ENCODE peak calls at places on chromosomes 4 and X, in five cellular contexts. One of them, this sample, is unnamed.

GRCh38 chrX:148501121-148502066 is 977 bp downstream of the AFF2 start:
- ATAC-seq in body of pancreas: peak; percentile 15
- ATAC-seq in lower lobe of right lung: peak; percentile 55
- ATAC-seq in heart right ventricle: no peak
- ATAC-seq in naive thymus-derived CD4-positive, alpha-beta T cell: peak; percentile 27
- ATAC-seq in this sample: no peak

GRCh38 chr4:23455482-23455881 is 434.4 kb downstream of the PPARGC1A start:
- ATAC-seq in body of pancreas: peak; percentile 58
- ATAC-seq in heart right ventricle: peak; percentile 89
- ATAC-seq in lower lobe of right lung: no peak
- ATAC-seq in naive thymus-derived CD4-positive, alpha-beta T cell: no peak
- ATAC-seq in this sample: no peak

GRCh38 chr4:5930456-5930855 is 37.6 kb upstream of the CRMP1 start:
- ATAC-seq in lower lobe of right lung: no peak
- ATAC-seq in heart right ventricle: no peak
- ATAC-seq in body of pancreas: no peak
- ATAC-seq in naive thymus-derived CD4-positive, alpha-beta T cell: no peak
- ATAC-seq in this sample: no peak

GRCh38 chrX:33357606-33358005 is 146.3 kb upstream of the DMD start:
- ATAC-seq in lower lobe of right lung: no peak
- ATAC-seq in naive thymus-derived CD4-positive, alpha-beta T cell: no peak
- ATAC-seq in heart right ventricle: no peak
- ATAC-seq in body of pancreas: no peak
- ATAC-seq in this sample: no peak

GRCh38 chr4:173264960-173265281 is 69.2 kb downstream of the HMGB2 start:
- ATAC-seq in body of pancreas: peak; percentile 35
- ATAC-seq in lower lobe of right lung: no peak
- ATAC-seq in heart right ventricle: peak; percentile 61
- ATAC-seq in naive thymus-derived CD4-positive, alpha-beta T cell: no peak
- ATAC-seq in this sample: no peak

GRCh38 chr4:169439244-169439643 is 168.5 kb upstream of the SH3RF1 start:
- ATAC-seq in body of pancreas: no peak
- ATAC-seq in lower lobe of right lung: no peak
- ATAC-seq in heart right ventricle: peak; percentile 39
- ATAC-seq in naive thymus-derived CD4-positive, alpha-beta T cell: no peak
- ATAC-seq in this sample: no peak

GRCh38 chrX:71301195-71301924 is at the start of gene ITGB1BP2:
- ATAC-seq in heart right ventricle: peak; percentile 93
- ATAC-seq in body of pancreas: no peak
- ATAC-seq in naive thymus-derived CD4-positive, alpha-beta T cell: no peak
- ATAC-seq in lower lobe of right lung: peak; percentile 14
- ATAC-seq in this sample: peak; percentile 83

GRCh38 chrX:134933248-134933647 is 57.5 kb upstream of the SMIM10 start:
- ATAC-seq in naive thymus-derived CD4-positive, alpha-beta T cell: no peak
- ATAC-seq in body of pancreas: no peak
- ATAC-seq in heart right ventricle: peak; percentile 76
- ATAC-seq in lower lobe of right lung: no peak
- ATAC-seq in this sample: no peak

GRCh38 chr4:74032064-74032463 is 6.4 kb downstream of the CXCL3 start:
- ATAC-seq in heart right ventricle: peak; percentile 51
- ATAC-seq in body of pancreas: no peak
- ATAC-seq in lower lobe of right lung: no peak
- ATAC-seq in naive thymus-derived CD4-positive, alpha-beta T cell: no peak
- ATAC-seq in this sample: no peak

GRCh38 chr4:95761441-95761840 is 78.5 kb upstream of the PDHA2 start:
- ATAC-seq in lower lobe of right lung: no peak
- ATAC-seq in body of pancreas: no peak
- ATAC-seq in naive thymus-derived CD4-positive, alpha-beta T cell: no peak
- ATAC-seq in heart right ventricle: no peak
- ATAC-seq in this sample: no peak

GRCh38 chr4:123676550-123677229 is 280.1 kb downstream of the SPRY1 start:
- ATAC-seq in body of pancreas: peak; percentile 93
- ATAC-seq in naive thymus-derived CD4-positive, alpha-beta T cell: no peak
- ATAC-seq in heart right ventricle: no peak
- ATAC-seq in lower lobe of right lung: no peak
- ATAC-seq in this sample: no peak

GRCh38 chr4:168907119-168907698 is 102.8 kb downstream of the CBR4 start:
- ATAC-seq in lower lobe of right lung: no peak
- ATAC-seq in heart right ventricle: peak; percentile 38
- ATAC-seq in naive thymus-derived CD4-positive, alpha-beta T cell: peak; percentile 69
- ATAC-seq in body of pancreas: no peak
- ATAC-seq in this sample: no peak

GRCh38 chr4:168682898-168683500 is 186.1 kb downstream of the PALLD start:
- ATAC-seq in body of pancreas: no peak
- ATAC-seq in lower lobe of right lung: no peak
- ATAC-seq in naive thymus-derived CD4-positive, alpha-beta T cell: no peak
- ATAC-seq in heart right ventricle: no peak
- ATAC-seq in this sample: no peak

GRCh38 chr4:76293705-76294274 is 12.7 kb upstream of the STBD1 start:
- ATAC-seq in naive thymus-derived CD4-positive, alpha-beta T cell: no peak
- ATAC-seq in body of pancreas: no peak
- ATAC-seq in heart right ventricle: peak; percentile 53
- ATAC-seq in lower lobe of right lung: peak; percentile 83
- ATAC-seq in this sample: no peak

GRCh38 chrX:20265221-20265725 is 1.4 kb downstream of the RPS6KA3 start:
- ATAC-seq in body of pancreas: no peak
- ATAC-seq in naive thymus-derived CD4-positive, alpha-beta T cell: peak; percentile 42
- ATAC-seq in heart right ventricle: peak; percentile 60
- ATAC-seq in lower lobe of right lung: peak; percentile 68
- ATAC-seq in this sample: peak; percentile 36

GRCh38 chr4:124121511-124121934 is 591.0 kb downstream of the ANKRD50 start:
- ATAC-seq in lower lobe of right lung: peak; percentile 36
- ATAC-seq in naive thymus-derived CD4-positive, alpha-beta T cell: no peak
- ATAC-seq in heart right ventricle: no peak
- ATAC-seq in body of pancreas: no peak
- ATAC-seq in this sample: no peak

GRCh38 chr4:122041312-122041711 is 89.5 kb upstream of the TRPC3 start:
- ATAC-seq in heart right ventricle: peak; percentile 98
- ATAC-seq in lower lobe of right lung: peak; percentile 71
- ATAC-seq in body of pancreas: no peak
- ATAC-seq in naive thymus-derived CD4-positive, alpha-beta T cell: no peak
- ATAC-seq in this sample: no peak

GRCh38 chr4:89069481-89069880 is 12.5 kb upstream of the FAM13A start:
- ATAC-seq in heart right ventricle: no peak
- ATAC-seq in body of pancreas: no peak
- ATAC-seq in lower lobe of right lung: no peak
- ATAC-seq in naive thymus-derived CD4-positive, alpha-beta T cell: no peak
- ATAC-seq in this sample: no peak

GRCh38 chrX:109987884-109988283 is 15.0 kb upstream of the TMEM164 start:
- ATAC-seq in lower lobe of right lung: no peak
- ATAC-seq in naive thymus-derived CD4-positive, alpha-beta T cell: no peak
- ATAC-seq in body of pancreas: no peak
- ATAC-seq in heart right ventricle: peak; percentile 30
- ATAC-seq in this sample: no peak

GRCh38 chrX:11380187-11380586 is 87.0 kb downstream of the AMELX start:
- ATAC-seq in body of pancreas: no peak
- ATAC-seq in naive thymus-derived CD4-positive, alpha-beta T cell: no peak
- ATAC-seq in lower lobe of right lung: peak; percentile 44
- ATAC-seq in heart right ventricle: no peak
- ATAC-seq in this sample: peak; percentile 69

GRCh38 chrX:50495616-50496015 is 25.0 kb upstream of the DGKK start:
- ATAC-seq in body of pancreas: no peak
- ATAC-seq in lower lobe of right lung: peak; percentile 24
- ATAC-seq in heart right ventricle: no peak
- ATAC-seq in naive thymus-derived CD4-positive, alpha-beta T cell: no peak
- ATAC-seq in this sample: no peak

DNA sequence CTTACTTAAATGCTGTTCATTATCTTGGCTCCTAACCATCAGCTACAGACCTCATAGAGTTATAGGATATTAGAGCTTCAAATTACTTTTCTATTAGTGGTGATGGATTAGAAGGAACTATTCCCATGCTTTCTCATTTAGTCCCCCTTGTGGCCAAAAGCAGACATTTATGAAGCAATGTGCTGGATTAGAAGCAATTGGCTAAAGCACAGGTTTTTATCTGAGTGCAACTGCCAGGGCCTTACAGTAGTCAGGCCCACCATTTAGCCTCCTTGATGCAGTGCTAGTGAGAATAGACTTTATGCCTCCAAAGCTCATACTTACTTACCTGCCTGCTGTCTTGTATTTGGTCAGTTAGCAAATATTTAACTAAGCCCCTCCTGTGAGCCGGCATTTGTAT is 93.0 kb downstream of the TSPAN7 start:
- ATAC-seq in lower lobe of right lung: peak; percentile 59
- ATAC-seq in naive thymus-derived CD4-positive, alpha-beta T cell: no peak
- ATAC-seq in heart right ventricle: peak; percentile 52
- ATAC-seq in body of pancreas: no peak
- ATAC-seq in this sample: no peak
- H3K4me1 ChIP-seq in lower lobe of right lung: no peaks in the 10 kb centered on the region
- H3K4me1 ChIP-seq in naive thymus-derived CD4-positive, alpha-beta T cell: no peaks in the 10 kb centered on the region
- H3K4me1 ChIP-seq in heart right ventricle: no peaks in the 10 kb centered on the region
- H3K4me1 ChIP-seq in body of pancreas: peaks cover 6% of the 10 kb centered on the region
- H3K4me1 ChIP-seq in this sample: no peaks in the 10 kb centered on the region

DNA sequence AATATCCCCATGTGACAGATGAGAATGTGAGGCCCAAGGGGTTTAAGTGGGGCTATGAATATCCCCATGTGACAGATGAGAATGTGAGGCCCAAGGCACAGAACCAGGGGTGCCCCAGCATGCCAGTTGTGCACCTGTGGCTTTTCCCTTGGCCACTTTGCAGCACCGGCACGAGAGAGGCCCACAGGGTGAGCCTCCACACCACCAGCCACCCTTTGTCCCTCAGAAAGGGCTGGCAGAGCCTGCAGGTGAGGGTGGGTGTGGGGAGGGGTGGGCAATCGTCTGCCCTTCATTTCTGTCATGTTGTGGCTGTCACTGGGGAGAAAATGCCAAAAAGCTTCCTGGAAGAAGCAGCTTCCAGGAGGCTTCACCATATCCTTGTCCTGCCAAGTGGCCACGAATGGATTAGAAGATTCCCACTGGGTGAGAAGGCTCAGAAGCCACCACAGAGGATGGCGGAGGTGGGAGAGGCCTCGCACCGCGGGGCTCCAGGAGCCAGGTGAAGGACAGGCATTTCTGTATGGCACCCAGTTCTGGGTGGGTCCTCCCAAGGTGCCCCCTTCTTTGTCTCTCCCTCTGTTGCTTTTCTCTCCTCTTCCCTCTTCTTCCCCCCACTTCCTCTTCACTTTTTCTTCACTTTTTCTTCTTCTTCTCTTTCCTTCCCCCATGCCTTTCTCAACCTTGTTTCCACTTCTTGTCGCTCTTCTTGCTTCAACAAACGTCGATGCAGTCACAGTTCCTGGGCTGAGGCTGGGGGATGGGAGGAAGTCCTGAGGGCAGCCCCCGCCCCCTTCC is 469 bp upstream of the GPR78 start:
- ATAC-seq in naive thymus-derived CD4-positive, alpha-beta T cell: no peak
- ATAC-seq in lower lobe of right lung: no peak
- ATAC-seq in body of pancreas: no peak
- ATAC-seq in heart right ventricle: no peak
- ATAC-seq in this sample: no peak
- H3K27me3 ChIP-seq in naive thymus-derived CD4-positive, alpha-beta T cell: no peaks in the 10 kb centered on the region
- H3K27me3 ChIP-seq in lower lobe of right lung: peaks cover 47% of the 10 kb centered on the region
- H3K27me3 ChIP-seq in body of pancreas: no peaks in the 10 kb centered on the region
- H3K27me3 ChIP-seq in heart right ventricle: peaks cover 45% of the 10 kb centered on the region
- H3K27me3 ChIP-seq in this sample: peaks cover 79% of the 10 kb centered on the region

GRCh38 chr4:113270520-113271319 is 221.3 kb downstream of the ANK2 start:
- ATAC-seq in naive thymus-derived CD4-positive, alpha-beta T cell: no peak
- ATAC-seq in lower lobe of right lung: no peak
- ATAC-seq in heart right ventricle: no peak
- ATAC-seq in body of pancreas: no peak
- ATAC-seq in this sample: no peak

GRCh38 chr4:113278324-113278934 is 229.0 kb downstream of the ANK2 start:
- ATAC-seq in heart right ventricle: peak; percentile 86
- ATAC-seq in body of pancreas: peak; percentile 82
- ATAC-seq in lower lobe of right lung: peak; percentile 84
- ATAC-seq in naive thymus-derived CD4-positive, alpha-beta T cell: peak; percentile 60
- ATAC-seq in this sample: peak; percentile 85

GRCh38 chr4:113276448-113277158 is 227.2 kb downstream of the ANK2 start:
- ATAC-seq in lower lobe of right lung: no peak
- ATAC-seq in naive thymus-derived CD4-positive, alpha-beta T cell: no peak
- ATAC-seq in body of pancreas: no peak
- ATAC-seq in heart right ventricle: peak; percentile 80
- ATAC-seq in this sample: no peak

DNA sequence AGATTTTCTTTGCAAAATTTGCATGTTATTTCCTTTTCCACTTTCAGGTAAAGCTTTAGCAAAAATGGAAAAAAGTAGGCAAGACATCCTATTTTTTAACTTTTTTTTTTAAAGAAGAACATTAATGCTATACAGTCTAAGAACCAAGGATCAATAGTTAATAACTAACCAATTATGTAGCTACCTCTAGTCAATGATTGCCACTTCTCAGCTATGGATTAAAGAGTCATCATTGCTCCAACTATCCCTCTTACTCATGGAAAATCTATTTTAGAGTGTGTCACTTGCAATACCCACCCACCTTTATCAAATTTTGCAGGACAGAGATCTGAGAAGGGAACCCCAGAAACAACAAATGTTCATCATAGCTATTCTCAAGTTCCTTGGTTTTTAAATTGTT is 223.1 kb downstream of the ANK2 start:
- ATAC-seq in naive thymus-derived CD4-positive, alpha-beta T cell: no peak
- ATAC-seq in body of pancreas: no peak
- ATAC-seq in heart right ventricle: no peak
- ATAC-seq in lower lobe of right lung: no peak
- ATAC-seq in this sample: no peak
- H3K4me1 ChIP-seq in naive thymus-derived CD4-positive, alpha-beta T cell: no peaks in the 10 kb centered on the region
- H3K4me1 ChIP-seq in body of pancreas: no peaks in the 10 kb centered on the region
- H3K4me1 ChIP-seq in heart right ventricle: no peaks in the 10 kb centered on the region
- H3K4me1 ChIP-seq in lower lobe of right lung: no peaks in the 10 kb centered on the region
- H3K4me1 ChIP-seq in this sample: no peaks in the 10 kb centered on the region

GRCh38 chrX:107029752-107030151 is 29.7 kb upstream of the MORC4 start:
- ATAC-seq in body of pancreas: no peak
- ATAC-seq in heart right ventricle: no peak
- ATAC-seq in lower lobe of right lung: no peak
- ATAC-seq in naive thymus-derived CD4-positive, alpha-beta T cell: no peak
- ATAC-seq in this sample: no peak
- H3K27me3 ChIP-seq in body of pancreas: no peaks in the 10 kb centered on the region
- H3K27me3 ChIP-seq in heart right ventricle: no peaks in the 10 kb centered on the region
- H3K27me3 ChIP-seq in lower lobe of right lung: no peaks in the 10 kb centered on the region
- H3K27me3 ChIP-seq in naive thymus-derived CD4-positive, alpha-beta T cell: no peaks in the 10 kb centered on the region
- H3K27me3 ChIP-seq in this sample: no peaks in the 10 kb centered on the region

GRCh38 chr4:13471400-13471799 is 12.7 kb downstream of the RAB28 start:
- ATAC-seq in naive thymus-derived CD4-positive, alpha-beta T cell: no peak
- ATAC-seq in lower lobe of right lung: no peak
- ATAC-seq in heart right ventricle: peak; percentile 49
- ATAC-seq in body of pancreas: no peak
- ATAC-seq in this sample: no peak
- H3K4me1 ChIP-seq in naive thymus-derived CD4-positive, alpha-beta T cell: no peaks in the 10 kb centered on the region
- H3K4me1 ChIP-seq in lower lobe of right lung: no peaks in the 10 kb centered on the region
- H3K4me1 ChIP-seq in heart right ventricle: no peaks in the 10 kb centered on the region
- H3K4me1 ChIP-seq in body of pancreas: no peaks in the 10 kb centered on the region
- H3K4me1 ChIP-seq in this sample: peaks cover 3% of the 10 kb centered on the region